ENCODE peak calls at places on chromosomes 6 and 20, in eight cellular contexts. Y is spleen; O is lower lobe of right lung; M is stimulated activated CD8-positive, alpha-beta memory T cell treated with anti-CD3 and anti-CD28 coated beads, Interleukin-7, amount 100 ng/mL, for 48 hours; B is AG20443; I is stimulated activated CD4-positive, alpha-beta T cell treated with anti-CD3 and anti-CD28 coated beads, Interleukin-1b, Interleukin-23, amount 100 ng/mL, for 24 hours; F is NCI-H1417 treated with DMSO at 0.1 percent for 48 hours; L is type B pancreatic cell. T is an unnamed sample.

GRCh38 chr20:59680852-59681251 is 76.5 kb downstream of the PHACTR3 start:
- DNase-seq in Y (no peak), O (no peak), M (no peak), B (no peak), I (no peak), F (no peak), L (no peak), T (no peak)

GRCh38 chr6:98605705-98606104 is 228.7 kb upstream of the POU3F2 start:
- DNase-seq in Y (no peak), O (no peak), M (no peak), B (no peak), I (no peak), F (no peak), L (no peak), T (no peak)

GRCh38 chr6:15384901-15385300 is 139.0 kb downstream of the JARID2 start:
- DNase-seq in Y (no peak), O (no peak), M (no peak), B (no peak), I (no peak), F (no peak), L (no peak), T (no peak)

GRCh38 chr6:71082033-71082620 is 125.3 kb upstream of the B3GAT2 start:
- DNase-seq in Y (no peak), O (no peak), M (no peak), B (peak), I (no peak), F (no peak), L (no peak), T (no peak)

GRCh38 chr6:34295721-34296120 is 46.9 kb upstream of the SMIM29 start:
- DNase-seq in Y (no peak), O (no peak), M (no peak), B (no peak), I (no peak), F (no peak), L (no peak), T (no peak)

GRCh38 chr20:50012282-50013263 is 29.8 kb downstream of the SNAI1 start:
- DNase-seq in Y (no peak), O (no peak), M (no peak), B (no peak), I (no peak), F (no peak), L (no peak), T (no peak)

GRCh38 chr20:43456809-43457639 is 672 bp upstream of the SRSF6 start:
- DNase-seq in Y (peak), O (peak), M (peak), B (peak), I (peak), F (peak), L (peak), T (peak)

GRCh38 chr20:45087115-45087785 is 13.7 kb downstream of the KCNS1 start:
- DNase-seq in Y (no peak), O (no peak), M (no peak), B (no peak), I (no peak), F (no peak), L (no peak), T (no peak)

GRCh38 chr6:169173532-169174268 is 79.9 kb downstream of the THBS2 start:
- DNase-seq in Y (no peak), O (no peak), M (no peak), B (no peak), I (no peak), F (no peak), L (no peak), T (peak)

GRCh38 chr6:41655706-41656668 is 17.7 kb downstream of the MDFI start:
- DNase-seq in Y (peak), O (peak), M (no peak), B (no peak), I (no peak), F (no peak), L (no peak), T (no peak)

GRCh38 chr6:142744836-142745235 is 200.1 kb downstream of the HIVEP2 start:
- DNase-seq in Y (no peak), O (no peak), M (no peak), B (peak), I (no peak), F (no peak), L (no peak), T (no peak)

GRCh38 chr6:89045585-89045984 is 35.0 kb upstream of the PNRC1 start:
- DNase-seq in Y (no peak), O (no peak), M (no peak), B (peak), I (no peak), F (no peak), L (no peak), T (no peak)

GRCh38 chr6:32623693-32624092 is 13.5 kb upstream of the HLA-DQA1 start:
- DNase-seq in Y (no peak), O (no peak), M (no peak), B (no peak), I (no peak), F (no peak), L (no peak), T (no peak)

GRCh38 chr20:1171461-1172093 is 13.2 kb downstream of the TMEM74B start:
- DNase-seq in Y (no peak), O (no peak), M (no peak), B (peak), I (no peak), F (no peak), L (no peak), T (no peak)

GRCh38 chr20:34927736-34928135 is 27.9 kb downstream of the GSS start:
- DNase-seq in Y (no peak), O (no peak), M (no peak), B (peak), I (no peak), F (no peak), L (no peak), T (no peak)

GRCh38 chr20:37669062-37669772 is 24.6 kb upstream of the CTNNBL1 start:
- DNase-seq in Y (no peak), O (no peak), M (no peak), B (no peak), I (no peak), F (no peak), L (no peak), T (no peak)

GRCh38 chr6:107670792-107671199 is 153.3 kb downstream of the SCML4 start:
- DNase-seq in Y (peak), O (peak), M (no peak), B (peak), I (no peak), F (no peak), L (no peak), T (peak)

GRCh38 chr6:15400572-15401004 is 154.7 kb downstream of the JARID2 start:
- DNase-seq in Y (peak), O (peak), M (no peak), B (peak), I (no peak), F (no peak), L (no peak), T (no peak)

GRCh38 chr6:122726649-122727048 is 52.9 kb upstream of the FABP7 start:
- DNase-seq in Y (no peak), O (no peak), M (no peak), B (peak), I (no peak), F (no peak), L (no peak), T (no peak)

GRCh38 chr20:4901031-4901818 is 100.1 kb downstream of the SLC23A2 start:
- DNase-seq in Y (no peak), O (no peak), M (no peak), B (no peak), I (no peak), F (no peak), L (no peak), T (no peak)

GRCh38 chr6:148700713-148701392 is 46.0 kb upstream of the UST start:
- DNase-seq in Y (no peak), O (no peak), M (no peak), B (peak), I (no peak), F (no peak), L (peak), T (no peak)

GRCh38 chr6:151149788-151150187 is 90.0 kb upstream of the AKAP12 start:
- DNase-seq in Y (no peak), O (no peak), M (no peak), B (no peak), I (no peak), F (no peak), L (no peak), T (no peak)

GRCh38 chr6:13760948-13761347 is 49.3 kb upstream of the RANBP9 start:
- DNase-seq in Y (no peak), O (no peak), M (no peak), B (peak), I (no peak), F (no peak), L (no peak), T (no peak)

GRCh38 chr6:148854086-148854485 is 107.3 kb downstream of the UST start:
- DNase-seq in Y (no peak), O (no peak), M (no peak), B (no peak), I (no peak), F (no peak), L (no peak), T (no peak)

GRCh38 chr6:137892271-137892708 is 25.2 kb downstream of the TNFAIP3 start:
- DNase-seq in Y (no peak), O (no peak), M (no peak), B (peak), I (no peak), F (no peak), L (no peak), T (no peak)

GRCh38 chr6:33967966-33968724 is 164.3 kb upstream of the MLN start:
- DNase-seq in Y (peak), O (no peak), M (no peak), B (no peak), I (no peak), F (no peak), L (peak), T (no peak)

GRCh38 chr6:654136-654535 is 2.8 kb downstream of the HUS1B start:
- DNase-seq in Y (no peak), O (no peak), M (no peak), B (no peak), I (no peak), F (no peak), L (no peak), T (no peak)

GRCh38 chr20:47668313-47669156 is 116.7 kb downstream of the SULF2 start:
- DNase-seq in Y (peak), O (no peak), M (no peak), B (no peak), I (no peak), F (no peak), L (no peak), T (peak)

GRCh38 chr6:154482858-154483257 is 27.6 kb downstream of the CNKSR3 start:
- DNase-seq in Y (no peak), O (no peak), M (no peak), B (no peak), I (no peak), F (no peak), L (no peak), T (no peak)

GRCh38 chr20:48075591-48076174 is 290.4 kb upstream of the SULF2 start:
- DNase-seq in Y (no peak), O (no peak), M (no peak), B (peak), I (no peak), F (no peak), L (no peak), T (no peak)

GRCh38 chr6:33144373-33144772 is 47.9 kb downstream of the COL11A2 start:
- DNase-seq in Y (no peak), O (no peak), M (no peak), B (no peak), I (no peak), F (no peak), L (no peak), T (no peak)

GRCh38 chr6:21005816-21006553 is 471.7 kb downstream of the CDKAL1 start:
- DNase-seq in Y (no peak), O (no peak), M (no peak), B (peak), I (no peak), F (no peak), L (no peak), T (no peak)

GRCh38 chr6:88596801-88597200 is 366.6 kb downstream of the RNGTT start:
- DNase-seq in Y (no peak), O (no peak), M (no peak), B (no peak), I (no peak), F (no peak), L (no peak), T (no peak)

GRCh38 chr6:90644492-90644891 is 57.6 kb upstream of the MAP3K7 start:
- DNase-seq in Y (no peak), O (no peak), M (no peak), B (no peak), I (no peak), F (no peak), L (no peak), T (no peak)

GRCh38 chr20:14801591-14802325 is 464.3 kb upstream of the FLRT3 start:
- DNase-seq in Y (no peak), O (no peak), M (no peak), B (no peak), I (no peak), F (no peak), L (no peak), T (no peak)

GRCh38 chr6:8110725-8111124 is 8.4 kb upstream of the EEF1E1 start:
- DNase-seq in Y (no peak), O (no peak), M (no peak), B (no peak), I (no peak), F (no peak), L (no peak), T (no peak)

GRCh38 chr6:134229520-134229919 is 88.4 kb downstream of the SGK1 start:
- DNase-seq in Y (no peak), O (no peak), M (no peak), B (no peak), I (no peak), F (no peak), L (no peak), T (no peak)

T was measured in ascending aorta.